ENCODE peak calls at places on chromosomes 2 and 18, in seven cellular contexts. D, Q, H, Z, E, G and N are unnamed samples.
A peak's percentile ranks its signal among the peaks of the same experiment; 100 is the strongest.

GRCh38 chr2:50225021-50225928 is 806.7 kb downstream of the NRXN1 start:
- DNase-seq in E (no peak), D (no peak), Q (no peak), H (no peak), Z (no peak), G (no peak), N (no peak)

GRCh38 chr2:111640480-111640879 is 243.5 kb downstream of the ANAPC1 start:
- DNase-seq in Q (no peak), G (no peak), D (no peak), Z (no peak), E (no peak), H (no peak), N (no peak)

GRCh38 chr18:40159141-40160017 is 1795.7 kb upstream of the PIK3C3 start:
- DNase-seq in E (peak; percentile 64), Q (peak; percentile 42), D (no peak), H (no peak), G (no peak), Z (no peak), N (peak; percentile 25)

GRCh38 chr2:240561325-240561971 is 1.3 kb downstream of the DUSP28 start:
- DNase-seq in H (no peak), D (peak; percentile 73), Q (no peak), G (peak; percentile 59), Z (no peak), E (peak; percentile 93), N (peak; percentile 63)

GRCh38 chr18:8754995-8755955 is 49.9 kb downstream of the MTCL1 start:
- DNase-seq in G (no peak), D (no peak), Z (no peak), H (no peak), Q (no peak), E (no peak), N (no peak)

GRCh38 chr2:105510761-105511669 is 112.2 kb upstream of the FHL2 start:
- DNase-seq in H (no peak), D (no peak), Z (no peak), Q (no peak), G (no peak), E (no peak), N (peak; percentile 33)

GRCh38 chr18:45764000-45764686 is 40.2 kb downstream of the SLC14A1 start:
- DNase-seq in Q (no peak), Z (no peak), D (peak; percentile 68), G (no peak), H (no peak), E (peak; percentile 7), N (no peak)

GRCh38 chr18:51110073-51110797 is 80.2 kb downstream of the SMAD4 start:
- DNase-seq in D (peak; percentile 92), E (peak; percentile 16), Z (peak; percentile 74), H (no peak), G (no peak), Q (no peak), N (peak; percentile 43)

GRCh38 chr2:39504790-39505335 is 67.8 kb upstream of the MAP4K3 start:
- DNase-seq in D (no peak), Z (no peak), H (no peak), G (peak; percentile 67), Q (peak; percentile 59), E (no peak), N (no peak)

GRCh38 chr2:196169521-196169920 is 1.9 kb downstream of the STK17B start:
- DNase-seq in G (no peak), H (no peak), Z (no peak), E (peak; percentile 51), D (no peak), Q (no peak), N (no peak)

GRCh38 chr2:110674620-110675555 is 3.0 kb downstream of the BUB1 start:
- DNase-seq in Z (no peak), E (peak; percentile 83), H (no peak), G (no peak), D (no peak), Q (no peak), N (no peak)

GRCh38 chr2:72211777-72212515 is 64.3 kb upstream of the CYP26B1 start:
- DNase-seq in Z (no peak), D (no peak), H (no peak), E (no peak), G (peak; percentile 65), Q (no peak), N (no peak)

GRCh38 chr2:107633580-107634147 is 193.0 kb upstream of the RGPD4 start:
- DNase-seq in D (no peak), Q (peak; percentile 74), E (peak; percentile 80), Z (no peak), G (peak; percentile 0), H (no peak), N (peak; percentile 82)

GRCh38 chr2:119028327-119029174 is 86.6 kb downstream of the MARCO start:
- DNase-seq in D (no peak), E (peak; percentile 36), Q (peak; percentile 2), G (no peak), H (no peak), Z (no peak), N (peak; percentile 37)

GRCh38 chr2:149313512-149313972 is 16.8 kb upstream of the LYPD6 start:
- DNase-seq in G (no peak), D (no peak), Z (no peak), H (no peak), E (peak; percentile 45), Q (no peak), N (peak; percentile 45)

GRCh38 chr18:52007109-52007508 is 332.9 kb upstream of the DCC start:
- DNase-seq in Q (no peak), D (no peak), H (no peak), E (no peak), G (no peak), Z (no peak), N (no peak)

GRCh38 chr2:203951366-203951902 is 14.9 kb downstream of the ICOS start:
- DNase-seq in H (peak; percentile 48), E (no peak), Z (no peak), D (no peak), Q (no peak), G (no peak), N (no peak)

GRCh38 chr2:174985624-174986023 is 19.6 kb downstream of the CHN1 start:
- DNase-seq in E (peak; percentile 33), Q (no peak), Z (no peak), G (no peak), D (no peak), H (no peak), N (no peak)